ENCODE peak calls at places on chromosome 18, in six cellular contexts. J is upper lobe of right lung; T is tibial artery; A is CD8-positive, alpha-beta memory T cell; F is stomach; Q is A549. V is an unnamed sample.

GRCh38 chr18:31687016-31687415 is 2.6 kb upstream of the B4GALT6 start:
- DNase-seq in J (no peak), T (no peak), A (no peak), F (no peak), Q (no peak), V (no peak)

GRCh38 chr18:28189400-28190239 is 12.7 kb upstream of the CDH2 start:
- DNase-seq in J (no peak), T (no peak), A (no peak), F (peak; percentile 58), Q (no peak), V (peak; percentile 53)

GRCh38 chr18:23703057-23703986 is 14.1 kb downstream of the LAMA3 start:
- DNase-seq in J (no peak), T (no peak), A (peak; percentile 18), F (no peak), Q (peak; percentile 43), V (no peak)

GRCh38 chr18:50820901-50821520 is 1.2 kb upstream of the MRO start:
- DNase-seq in J (no peak), T (no peak), A (no peak), F (no peak), Q (no peak), V (no peak)

GRCh38 chr18:79117791-79118190 is 48.6 kb downstream of the ATP9B start:
- DNase-seq in J (no peak), T (no peak), A (no peak), F (no peak), Q (no peak), V (no peak)

GRCh38 chr18:32139835-32140283 is 48.2 kb downstream of the RNF138 start:
- DNase-seq in J (no peak), T (no peak), A (no peak), F (no peak), Q (no peak), V (peak; percentile 9)

GRCh38 chr18:904135-905090 is at the start of gene ADCYAP1:
- DNase-seq in J (no peak), T (no peak), A (no peak), F (no peak), Q (no peak), V (no peak)

GRCh38 chr18:11260963-11261441 is 111.6 kb upstream of the PIEZO2 start:
- DNase-seq in J (no peak), T (no peak), A (no peak), F (no peak), Q (no peak), V (peak; percentile 42)

GRCh38 chr18:24112874-24113615 is 25.8 kb upstream of the CABYR start:
- DNase-seq in J (no peak), T (no peak), A (no peak), F (no peak), Q (peak; percentile 30), V (no peak)

GRCh38 chr18:10032331-10032979 is 118.6 kb downstream of the VAPA start:
- DNase-seq in J (no peak), T (no peak), A (peak; percentile 16), F (peak; percentile 15), Q (no peak), V (no peak)

GRCh38 chr18:5295231-5295920 is at the start of gene ZBTB14:
- DNase-seq in J (peak; percentile 88), T (peak; percentile 35), A (peak; percentile 76), F (peak; percentile 78), Q (peak; percentile 18), V (peak; percentile 5)

GRCh38 chr18:58117685-58118403 is 73.8 kb downstream of the NEDD4L start:
- DNase-seq in J (peak; percentile 81), T (no peak), A (no peak), F (peak; percentile 67), Q (peak; percentile 69), V (peak; percentile 46)

GRCh38 chr18:69754108-69754507 is 193.6 kb downstream of the CD226 start:
- DNase-seq in J (no peak), T (no peak), A (no peak), F (no peak), Q (no peak), V (no peak)

GRCh38 chr18:9719421-9719981 is 11.4 kb downstream of the RAB31 start:
- DNase-seq in J (peak; percentile 71), T (no peak), A (no peak), F (no peak), Q (peak; percentile 67), V (no peak)

GRCh38 chr18:47263828-47264314 is 12.4 kb upstream of the SKOR2 start:
- DNase-seq in J (no peak), T (no peak), A (no peak), F (no peak), Q (no peak), V (no peak)

GRCh38 chr18:4986677-4987076 is 210.4 kb downstream of the AKAIN1 start:
- DNase-seq in J (peak; percentile 53), T (no peak), A (no peak), F (no peak), Q (no peak), V (no peak)

GRCh38 chr18:9941660-9942059 is 27.8 kb downstream of the VAPA start:
- DNase-seq in J (no peak), T (no peak), A (no peak), F (no peak), Q (no peak), V (no peak)

GRCh38 chr18:805008-805754 is 6.9 kb downstream of the YES1 start:
- DNase-seq in J (no peak), T (no peak), A (no peak), F (no peak), Q (no peak), V (no peak)

GRCh38 chr18:9516437-9517064 is 41.2 kb downstream of the RALBP1 start:
- DNase-seq in J (no peak), T (no peak), A (peak; percentile 22), F (no peak), Q (no peak), V (peak; percentile 8)

GRCh38 chr18:50614838-50615237 is 55.0 kb downstream of the MAPK4 start:
- DNase-seq in J (peak; percentile 70), T (peak; percentile 69), A (no peak), F (no peak), Q (no peak), V (no peak)

GRCh38 chr18:2910751-2911425 is 64.1 kb downstream of the EMILIN2 start:
- DNase-seq in J (no peak), T (no peak), A (no peak), F (no peak), Q (no peak), V (no peak)

GRCh38 chr18:79518683-79519128 is 123.0 kb downstream of the NFATC1 start:
- DNase-seq in J (peak; percentile 40), T (no peak), A (no peak), F (no peak), Q (no peak), V (no peak)

GRCh38 chr18:63606526-63606925 is 19.4 kb downstream of the SERPINB13 start:
- DNase-seq in J (no peak), T (no peak), A (no peak), F (no peak), Q (no peak), V (no peak)

GRCh38 chr18:79571221-79572092 is 108.1 kb upstream of the CTDP1 start:
- DNase-seq in J (peak; percentile 53), T (no peak), A (no peak), F (no peak), Q (no peak), V (no peak)

GRCh38 chr18:36813111-36813752 is 15.6 kb downstream of the TPGS2 start:
- DNase-seq in J (no peak), T (no peak), A (no peak), F (no peak), Q (no peak), V (no peak)

GRCh38 chr18:76441668-76442412 is 53.2 kb downstream of the ZNF516 start:
- DNase-seq in J (peak; percentile 60), T (no peak), A (no peak), F (no peak), Q (no peak), V (no peak)

GRCh38 chr18:41146301-41146700 is 808.7 kb upstream of the PIK3C3 start:
- DNase-seq in J (no peak), T (no peak), A (no peak), F (no peak), Q (no peak), V (no peak)

DNA sequence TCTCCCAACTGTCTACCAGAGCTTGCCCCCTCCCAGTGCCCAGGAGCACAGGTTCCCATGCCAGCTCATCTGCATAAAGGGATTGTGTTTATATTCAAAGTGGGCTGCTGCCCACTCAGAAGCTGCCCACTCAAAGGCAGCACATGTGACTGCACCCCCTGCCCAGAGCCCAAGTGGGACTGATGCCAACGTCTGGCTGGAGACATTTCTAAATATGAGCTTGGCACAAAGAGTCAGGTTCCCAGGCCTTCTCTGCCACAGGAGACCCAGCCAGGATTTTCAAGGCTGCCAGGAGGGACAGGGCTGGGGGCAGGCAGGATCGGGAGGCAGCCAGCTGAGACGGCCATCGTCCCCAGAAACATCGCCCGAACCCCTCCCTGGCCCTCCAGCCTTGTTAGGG is 67.1 kb downstream of the ZBTB7C start:
- DNase-seq in J (no peak), T (no peak), A (no peak), F (no peak), Q (no peak), V (no peak)
- H3K27ac ChIP-seq in J (peak overlapping the region; percentile 60), T (peak overlapping the region; percentile 80), A (no peak overlapping the region), F (peak overlapping the region; percentile 10), Q (no peak overlapping the region), V (no peak overlapping the region)

DNA sequence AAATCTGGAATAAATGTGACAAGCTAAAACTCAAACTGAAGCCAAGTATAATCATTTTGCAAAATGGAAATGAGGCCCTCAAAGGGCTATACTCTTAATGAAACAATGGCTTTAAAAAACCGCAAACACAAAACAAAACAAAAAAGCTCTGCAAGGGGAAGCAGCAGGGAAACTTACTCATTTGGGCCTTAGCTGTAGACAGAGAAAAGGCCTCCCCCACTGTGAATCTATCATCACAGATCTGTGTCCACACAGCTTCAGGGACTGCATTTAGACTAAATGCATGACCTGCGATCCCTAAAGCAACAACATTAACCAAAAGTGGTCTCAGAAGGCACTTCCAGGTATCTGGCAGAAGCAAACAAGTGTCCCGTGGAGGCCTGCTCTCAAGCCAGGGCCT is 63.1 kb downstream of the CCBE1 start:
- DNase-seq in J (no peak), T (no peak), A (no peak), F (no peak), Q (no peak), V (no peak)
- H3K4me3 ChIP-seq in J (no peak overlapping the region), T (no peak overlapping the region), A (no peak overlapping the region), F (no peak overlapping the region), Q (no peak overlapping the region), V (no peak overlapping the region)

GRCh38 chr18:12318857-12319256 is 10.8 kb downstream of the TUBB6 start:
- DNase-seq in J (no peak), T (no peak), A (no peak), F (no peak), Q (no peak), V (no peak)
- H3K4me1 ChIP-seq in J (peaks cover 20% of the 10 kb centered on the region), T (peaks cover 45% of the 10 kb centered on the region), A (no peaks in the 10 kb centered on the region), F (peaks cover 60% of the 10 kb centered on the region), Q (no peaks in the 10 kb centered on the region), V (no peaks in the 10 kb centered on the region)

GRCh38 chr18:45365835-45366234 is 249.4 kb upstream of the SLC14A2 start:
- DNase-seq in J (no peak), T (no peak), A (no peak), F (no peak), Q (no peak), V (peak; percentile 9)

GRCh38 chr18:45361148-45361851 is 254.0 kb upstream of the SLC14A2 start:
- DNase-seq in J (no peak), T (no peak), A (no peak), F (no peak), Q (no peak), V (no peak)

GRCh38 chr18:45357681-45358470 is 257.4 kb upstream of the SLC14A2 start:
- DNase-seq in J (no peak), T (no peak), A (no peak), F (no peak), Q (no peak), V (no peak)

GRCh38 chr18:45359275-45360009 is 255.8 kb upstream of the SLC14A2 start:
- DNase-seq in J (no peak), T (no peak), A (no peak), F (peak; percentile 61), Q (no peak), V (no peak)

GRCh38 chr18:45363258-45363657 is 252.0 kb upstream of the SLC14A2 start:
- DNase-seq in J (no peak), T (no peak), A (no peak), F (no peak), Q (no peak), V (no peak)
- H3K27ac ChIP-seq in J (no peak overlapping the region), T (no peak overlapping the region), A (no peak overlapping the region), F (no peak overlapping the region), Q (no peak overlapping the region), V (peak overlapping the region; percentile 22)